ENCODE peak calls at places on chromosomes 16 and 17, in seven cellular contexts. F, T, S, I, N, Q and X are unnamed samples.

GRCh38 chr17:76497979-76498885 is 3.0 kb downstream of the RHBDF2 start:
- DNase-seq in F (peak; percentile 66), T (peak; percentile 12), S (peak; percentile 90), I (peak; percentile 79), N (peak; percentile 62), Q (no peak), X (peak; percentile 91)

GRCh38 chr17:2068589-2069051 is 13.7 kb downstream of the HIC1 start:
- DNase-seq in F (no peak), T (no peak), S (no peak), I (no peak), N (peak; percentile 94), Q (no peak), X (peak; percentile 62)

GRCh38 chr17:45132569-45133463 is 501 bp upstream of the PLCD3 start:
- DNase-seq in F (peak; percentile 91), T (peak; percentile 56), S (peak; percentile 94), I (peak; percentile 91), N (peak; percentile 72), Q (peak; percentile 86), X (peak; percentile 85)

GRCh38 chr17:74822329-74823175 is 37.1 kb downstream of the GRIN2C start:
- DNase-seq in F (no peak), T (no peak), S (no peak), I (no peak), N (no peak), Q (no peak), X (no peak)

GRCh38 chr16:86346034-86346433 is 164.3 kb upstream of the FOXF1 start:
- DNase-seq in F (no peak), T (no peak), S (no peak), I (no peak), N (no peak), Q (no peak), X (no peak)

GRCh38 chr17:70105641-70106040 is 30.6 kb downstream of the KCNJ16 start:
- DNase-seq in F (no peak), T (no peak), S (no peak), I (no peak), N (no peak), Q (no peak), X (no peak)

GRCh38 chr16:77433146-77433545 is 1.7 kb downstream of the ADAMTS18 start:
- DNase-seq in F (no peak), T (no peak), S (no peak), I (no peak), N (no peak), Q (no peak), X (no peak)

GRCh38 chr16:10569629-10570028 is 10.8 kb downstream of the EMP2 start:
- DNase-seq in F (no peak), T (no peak), S (no peak), I (no peak), N (no peak), Q (no peak), X (no peak)

GRCh38 chr17:2264023-2264860 is 39.3 kb downstream of the SMG6 start:
- DNase-seq in F (no peak), T (no peak), S (no peak), I (peak; percentile 39), N (peak; percentile 22), Q (no peak), X (no peak)

GRCh38 chr16:11181889-11182279 is 74.1 kb downstream of the SOCS1 start:
- DNase-seq in F (no peak), T (no peak), S (no peak), I (peak; percentile 67), N (no peak), Q (no peak), X (no peak)

GRCh38 chr17:1252203-1252608 is 18.0 kb upstream of the BHLHA9 start:
- DNase-seq in F (no peak), T (no peak), S (no peak), I (no peak), N (no peak), Q (no peak), X (no peak)

GRCh38 chr17:82439829-82440365 is 10.7 kb downstream of the CYBC1 start:
- DNase-seq in F (peak; percentile 31), T (no peak), S (no peak), I (no peak), N (no peak), Q (no peak), X (no peak)

GRCh38 chr16:54875443-54875842 is 55.2 kb upstream of the IRX5 start:
- DNase-seq in F (peak; percentile 21), T (no peak), S (no peak), I (no peak), N (no peak), Q (no peak), X (no peak)

GRCh38 chr17:31538080-31538762 is 146.7 kb downstream of the RAB11FIP4 start:
- DNase-seq in F (no peak), T (no peak), S (no peak), I (peak; percentile 90), N (no peak), Q (no peak), X (no peak)

GRCh38 chr17:17807440-17807839 is 29.3 kb downstream of the SREBF1 start:
- DNase-seq in F (no peak), T (no peak), S (no peak), I (no peak), N (no peak), Q (no peak), X (no peak)

GRCh38 chr17:9729034-9729650 is 62.2 kb downstream of the DHRS7C start:
- DNase-seq in F (peak; percentile 80), T (peak; percentile 22), S (no peak), I (peak; percentile 53), N (peak; percentile 54), Q (no peak), X (no peak)

GRCh38 chr17:55089955-55090573 is 121.5 kb downstream of the STXBP4 start:
- DNase-seq in F (peak; percentile 7), T (no peak), S (no peak), I (peak; percentile 52), N (peak; percentile 59), Q (no peak), X (no peak)

GRCh38 chr16:16940351-16940750 is 530.4 kb downstream of the XYLT1 start:
- DNase-seq in F (no peak), T (no peak), S (no peak), I (no peak), N (no peak), Q (no peak), X (no peak)

GRCh38 chr16:27245276-27246231 is 23.0 kb downstream of the NSMCE1 start:
- DNase-seq in F (no peak), T (peak; percentile 54), S (no peak), I (peak; percentile 59), N (no peak), Q (no peak), X (no peak)

GRCh38 chr16:6081320-6081976 is 983.9 kb upstream of the EEF2KMT start:
- DNase-seq in F (peak; percentile 73), T (no peak), S (no peak), I (peak; percentile 81), N (peak; percentile 1), Q (no peak), X (peak; percentile 37)

GRCh38 chr17:42285346-42286050 is 2.8 kb upstream of the STAT5A start:
- DNase-seq in F (no peak), T (no peak), S (no peak), I (peak; percentile 32), N (no peak), Q (no peak), X (peak; percentile 10)